ENCODE peak calls at places on chromosomes 4 and X, in seven cellular contexts. T is CD4-positive, alpha-beta T cell; U is naive thymus-derived CD4-positive, alpha-beta T cell; P is IMR-90; L is CD8-positive, alpha-beta T cell; O is tibial artery; X is PC-3. H is an unnamed sample.

GRCh38 chrX:39484669-39485068 is 613.1 kb downstream of the BCOR start:
- DNase-seq in T (no peak), U (no peak), P (no peak), L (no peak), O (no peak), X (no peak), H (no peak)

GRCh38 chr4:89365375-89366170 is 58.0 kb upstream of the GPRIN3 start:
- DNase-seq in T (no peak), U (no peak), P (no peak), L (no peak), O (no peak), X (no peak), H (peak)

GRCh38 chrX:124902953-124903352 is 416.7 kb upstream of the TEX13C start:
- DNase-seq in T (no peak), U (no peak), P (no peak), L (no peak), O (no peak), X (no peak), H (no peak)

GRCh38 chrX:71214604-71215334 is 8.3 kb upstream of the GJB1 start:
- DNase-seq in T (no peak), U (no peak), P (no peak), L (no peak), O (no peak), X (no peak), H (no peak)

GRCh38 chrX:64265265-64265664 is 34.9 kb upstream of the ASB12 start:
- DNase-seq in T (no peak), U (no peak), P (no peak), L (no peak), O (no peak), X (no peak), H (no peak)

GRCh38 chr4:135274461-135274860 is 1072.9 kb upstream of the PABPC4L start:
- DNase-seq in T (no peak), U (no peak), P (no peak), L (no peak), O (no peak), X (no peak), H (no peak)

GRCh38 chrX:12984629-12985303 is 9.9 kb downstream of the TMSB4X start:
- DNase-seq in T (peak), U (peak), P (peak), L (peak), O (no peak), X (peak), H (peak)

GRCh38 chr4:163280703-163281519 is 51.5 kb downstream of the NPY1R start:
- DNase-seq in T (no peak), U (no peak), P (no peak), L (no peak), O (no peak), X (no peak), H (no peak)

GRCh38 chr4:145618210-145618911 is 824 bp upstream of the MMAA start:
- DNase-seq in T (no peak), U (no peak), P (no peak), L (peak), O (no peak), X (no peak), H (no peak)

GRCh38 chr4:38310446-38311043 is 350.3 kb downstream of the PTTG2 start:
- DNase-seq in T (peak), U (peak), P (no peak), L (peak), O (no peak), X (no peak), H (peak)

GRCh38 chr4:73718375-73719373 is 21.7 kb upstream of the CXCL8 start:
- DNase-seq in T (no peak), U (no peak), P (no peak), L (no peak), O (no peak), X (peak), H (no peak)

GRCh38 chr4:25253072-25253447 is 19.2 kb downstream of the PI4K2B start:
- DNase-seq in T (no peak), U (no peak), P (peak), L (no peak), O (no peak), X (peak), H (no peak)

GRCh38 chr4:25246680-25247611 is 13.1 kb downstream of the PI4K2B start:
- DNase-seq in T (no peak), U (no peak), P (no peak), L (no peak), O (no peak), X (no peak), H (no peak)

DNA sequence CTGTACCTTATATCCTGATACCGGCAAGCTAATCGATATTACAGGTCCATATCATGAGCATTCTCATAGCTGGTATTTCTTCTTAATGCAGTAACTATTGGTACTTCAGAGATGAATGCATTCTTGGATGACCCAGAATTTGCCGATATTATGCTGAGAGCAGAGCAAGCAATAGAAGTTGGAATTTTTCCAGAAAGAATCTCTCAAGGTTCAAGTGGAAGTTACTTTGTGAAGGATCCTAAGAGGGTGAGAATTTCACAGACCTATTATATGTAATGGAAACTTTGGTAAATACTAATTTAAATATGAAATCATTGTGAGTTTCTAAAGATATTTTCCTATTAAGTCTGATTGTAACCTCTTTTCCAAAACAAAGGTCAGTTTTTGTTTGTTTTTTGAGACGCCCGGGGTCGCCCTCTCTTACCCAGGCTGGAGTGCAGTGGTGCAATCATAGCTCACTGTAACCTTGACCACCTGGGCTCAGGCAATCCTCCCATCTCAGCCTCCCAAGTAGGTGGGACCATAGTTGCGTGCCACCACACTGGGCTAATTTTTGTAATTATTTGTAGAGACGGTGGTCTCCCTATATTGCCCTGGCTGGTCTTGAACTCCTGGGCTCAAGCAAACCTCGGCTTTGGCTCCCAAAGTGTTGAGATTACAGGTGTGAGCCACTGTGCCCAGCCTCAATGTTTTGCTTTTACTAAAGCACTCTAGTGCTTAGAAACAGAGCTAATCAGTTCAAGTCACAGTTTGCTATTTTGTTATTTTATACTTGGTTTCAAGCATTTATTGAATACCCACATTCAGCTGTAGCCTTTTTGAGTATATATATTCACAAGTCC is 18.6 kb downstream of the PI4K2B start:
- DNase-seq in T (no peak), U (no peak), P (no peak), L (no peak), O (no peak), X (no peak), H (no peak)
- H3K27ac ChIP-seq in T (no peak), U (no peak), P (no peak), L (no peak), O (no peak), X (no peak), H (no peak)

DNA sequence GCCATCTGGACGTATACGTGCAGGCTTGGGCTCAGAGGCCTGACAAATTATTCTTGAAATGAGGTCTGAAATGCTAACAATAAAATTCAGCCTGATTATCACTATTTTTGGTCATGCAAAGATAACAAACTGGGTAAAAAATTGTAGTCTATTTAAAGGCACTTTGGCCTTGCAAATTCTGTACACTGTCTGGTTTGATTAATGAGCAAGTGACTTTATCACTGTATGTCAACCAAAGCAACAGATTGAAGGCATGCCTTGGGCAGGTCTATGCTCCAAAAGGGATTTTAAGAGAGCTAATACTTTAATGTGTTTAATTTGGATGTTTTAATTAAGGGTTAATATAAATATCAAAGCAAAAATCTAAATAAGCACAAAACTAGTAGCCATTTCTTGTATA is 1034.9 kb upstream of the GRID2 start:
- DNase-seq in T (no peak), U (no peak), P (no peak), L (no peak), O (no peak), X (no peak), H (no peak)
- H3K27ac ChIP-seq in T (no peak), U (no peak), P (no peak), L (no peak), O (no peak), X (no peak), H (no peak)

GRCh38 chr4:151566053-151566452 is 157.1 kb downstream of the FHIP1A start:
- DNase-seq in T (no peak), U (no peak), P (no peak), L (no peak), O (no peak), X (no peak), H (no peak)
- H3K27ac ChIP-seq in T (no peak), U (no peak), P (no peak), L (no peak), O (no peak), X (no peak), H (no peak)

DNA sequence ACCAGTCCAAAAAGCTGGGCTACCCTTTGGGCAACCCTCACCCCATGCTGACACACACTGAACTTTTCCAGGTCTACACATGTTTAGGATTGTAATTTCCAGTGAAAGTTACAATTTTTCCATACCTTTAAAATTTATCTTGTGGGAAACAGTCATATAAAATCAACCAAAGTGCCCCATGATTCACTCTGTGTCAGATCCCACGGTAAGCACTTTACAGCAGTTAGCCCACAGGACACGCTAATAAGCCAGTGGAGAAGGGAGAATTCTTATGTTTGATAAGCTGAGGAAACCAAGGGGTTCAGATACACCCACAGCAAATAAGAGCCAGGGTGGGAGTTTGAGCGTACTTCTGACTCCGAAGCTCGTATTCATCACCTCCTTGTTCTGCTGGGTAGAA is 72.4 kb upstream of the TBL1X start:
- DNase-seq in T (no peak), U (no peak), P (peak), L (no peak), O (no peak), X (peak), H (no peak)
- H3K27ac ChIP-seq in T (no peak), U (no peak), P (no peak), L (no peak), O (no peak), X (peak), H (no peak)

GRCh38 chrX:22396408-22396807 is 123.7 kb downstream of the CBLL2 start:
- DNase-seq in T (no peak), U (no peak), P (peak), L (no peak), O (no peak), X (peak), H (no peak)
- H3K27ac ChIP-seq in T (no peak), U (no peak), P (no peak), L (no peak), O (no peak), X (peak), H (no peak)